ENCODE peak calls at places on chromosomes 3 and 15, in five cellular contexts. S, U, F, P and J are unnamed samples. For H3K4me1, the result is how much of the 10 kb centered on the place peaks cover.

GRCh38 chr3:10357592-10358308 is 36.8 kb upstream of the SEC13 start:
- DNase-seq in S (no peak), U (no peak), F (peak), P (no peak), J (no peak)

GRCh38 chr15:64527263-64527984 is 67.0 kb downstream of the ZNF609 start:
- DNase-seq in S (no peak), U (no peak), F (no peak), P (no peak), J (no peak)

GRCh38 chr15:52263563-52263962 is 32.0 kb downstream of the MYO5C start:
- DNase-seq in S (no peak), U (no peak), F (no peak), P (no peak), J (no peak)

GRCh38 chr3:126961191-126961790 is 21.6 kb upstream of the PLXNA1 start:
- DNase-seq in S (no peak), U (peak), F (no peak), P (peak), J (peak)

GRCh38 chr3:14405120-14405885 is 2.9 kb downstream of the SLC6A6 start:
- DNase-seq in S (no peak), U (peak), F (no peak), P (no peak), J (no peak)

GRCh38 chr15:39558421-39558820 is 22.5 kb upstream of the THBS1 start:
- DNase-seq in S (no peak), U (no peak), F (no peak), P (no peak), J (no peak)

GRCh38 chr3:30894521-30895289 is at the start of gene GADL1:
- DNase-seq in S (peak), U (peak), F (no peak), P (peak), J (peak)

GRCh38 chr15:49900036-49900435 is 219.0 kb downstream of the ATP8B4 start:
- DNase-seq in S (no peak), U (no peak), F (no peak), P (no peak), J (no peak)

GRCh38 chr3:1954632-1955031 is 144.0 kb upstream of the CNTN4 start:
- DNase-seq in S (no peak), U (no peak), F (no peak), P (no peak), J (no peak)

GRCh38 chr3:63921741-63922482 is 9.7 kb upstream of the SCAANT1 start:
- DNase-seq in S (no peak), U (no peak), F (peak), P (no peak), J (no peak)

GRCh38 chr3:62622553-62623174 is 249.3 kb upstream of the FEZF2 start:
- DNase-seq in S (no peak), U (no peak), F (peak), P (no peak), J (no peak)

GRCh38 chr15:92069308-92070244 is 216.1 kb downstream of the SLCO3A1 start:
- DNase-seq in S (peak), U (peak), F (peak), P (peak), J (no peak)

GRCh38 chr3:106119691-106120090 is 250.9 kb upstream of the CBLB start:
- DNase-seq in S (no peak), U (no peak), F (no peak), P (peak), J (no peak)

GRCh38 chr3:43621406-43621973 is 321 bp downstream of the ANO10 start:
- DNase-seq in S (peak), U (no peak), F (no peak), P (peak), J (no peak)

GRCh38 chr15:99016680-99017321 is 9.2 kb upstream of the PGPEP1L start:
- DNase-seq in S (no peak), U (no peak), F (no peak), P (no peak), J (no peak)

GRCh38 chr3:143000525-143000924 is 845 bp upstream of the U2SURP start:
- DNase-seq in S (no peak), U (no peak), F (no peak), P (no peak), J (no peak)

GRCh38 chr3:99919694-99920093 is 102.0 kb downstream of the CMSS1 start:
- DNase-seq in S (no peak), U (no peak), F (no peak), P (no peak), J (no peak)

GRCh38 chr15:47786371-47786770 is 69.1 kb downstream of the SEMA6D start:
- DNase-seq in S (no peak), U (no peak), F (no peak), P (no peak), J (no peak)

GRCh38 chr3:171556133-171556532 is 95.9 kb upstream of the TNIK start:
- DNase-seq in S (no peak), U (no peak), F (no peak), P (peak), J (no peak)

GRCh38 chr15:92900712-92901052 is 558 bp downstream of the CHD2 start:
- DNase-seq in S (no peak), U (no peak), F (no peak), P (no peak), J (no peak)

GRCh38 chr3:46215810-46216414 is 7.8 kb upstream of the CCR1 start:
- DNase-seq in S (no peak), U (no peak), F (no peak), P (no peak), J (no peak)

GRCh38 chr3:186783731-186784515 is 546 bp downstream of the EIF4A2 start:
- DNase-seq in S (peak), U (peak), F (no peak), P (peak), J (peak)

GRCh38 chr3:186784820-186785516 is 1.6 kb downstream of the EIF4A2 start:
- DNase-seq in S (no peak), U (no peak), F (no peak), P (no peak), J (no peak)

GRCh38 chr3:186785517-186786018 is 2.2 kb downstream of the EIF4A2 start:
- DNase-seq in S (no peak), U (no peak), F (no peak), P (no peak), J (no peak)

GRCh38 chr3:186782542-186783069 is 771 bp upstream of the EIF4A2 start:
- DNase-seq in S (no peak), U (no peak), F (no peak), P (no peak), J (no peak)

DNA sequence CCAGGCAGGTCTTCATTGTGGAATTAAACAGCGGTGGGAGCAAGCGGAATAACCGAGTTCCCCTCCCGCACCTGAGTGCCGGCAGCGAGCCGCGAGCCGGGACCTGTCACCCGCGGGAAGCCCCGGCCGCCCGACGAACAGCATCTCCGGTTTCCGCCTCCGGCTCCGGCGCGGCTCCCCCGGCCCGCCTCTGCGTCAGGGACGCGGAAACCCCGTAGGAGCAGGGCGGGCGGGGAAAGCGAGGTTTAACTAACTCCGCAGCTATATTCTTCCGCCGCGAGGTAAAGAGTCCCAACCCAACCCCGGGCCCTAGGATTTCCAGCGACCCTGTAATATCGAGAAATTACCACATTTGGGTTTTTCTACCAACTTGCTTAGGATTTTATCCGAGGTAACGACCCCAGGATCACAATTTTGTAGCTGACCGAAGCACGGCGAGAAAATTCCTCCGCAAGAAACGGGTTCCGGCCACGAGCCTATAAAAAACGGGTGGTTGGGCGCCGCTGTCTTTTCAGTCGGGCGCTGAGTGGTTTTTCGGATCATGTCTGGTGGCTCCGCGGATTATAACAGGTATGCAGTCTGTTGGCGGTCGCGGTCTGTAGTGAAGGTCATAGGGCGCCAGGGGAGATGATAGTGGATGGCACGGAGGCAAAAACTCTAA is at the start of gene EIF4A2:
- DNase-seq in S (peak), U (peak), F (no peak), P (peak), J (peak)
- TF ChIP-seq POLR2A in S (no peak), U (peak), F (peak), P (peak), J (peak)

GRCh38 chr3:151166161-151166560 is 36.9 kb downstream of the GPR171 start:
- DNase-seq in S (no peak), U (no peak), F (no peak), P (no peak), J (no peak)
- TF ChIP-seq CTCF in S (no peak), U (no peak), F (no peak), P (no peak), J (no peak)

DNA sequence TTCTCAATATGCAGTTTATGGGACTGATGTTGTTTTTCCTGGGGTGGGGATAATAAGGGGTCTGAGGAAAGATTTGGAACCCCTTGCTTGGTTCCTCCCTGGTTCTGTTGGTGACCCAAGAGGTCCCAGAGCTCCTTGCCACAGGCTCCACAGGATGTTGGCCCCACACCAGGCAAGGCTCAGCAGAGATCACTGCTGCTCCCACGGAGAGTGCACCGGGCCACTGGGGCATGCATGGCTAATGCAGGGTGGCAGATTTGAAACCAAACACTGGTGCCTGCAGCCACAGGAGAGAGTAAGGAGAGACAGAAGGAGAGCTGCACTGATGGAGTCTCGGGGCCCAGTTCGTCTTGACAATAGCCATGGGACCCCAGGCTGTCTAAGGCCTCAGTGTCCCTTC is 2.5 kb downstream of the FAM107A start:
- DNase-seq in S (no peak), U (no peak), F (no peak), P (no peak), J (no peak)
- H3K4me1 ChIP-seq in S (under half), U (under half), F (under half), P (under half), J (under half)

DNA sequence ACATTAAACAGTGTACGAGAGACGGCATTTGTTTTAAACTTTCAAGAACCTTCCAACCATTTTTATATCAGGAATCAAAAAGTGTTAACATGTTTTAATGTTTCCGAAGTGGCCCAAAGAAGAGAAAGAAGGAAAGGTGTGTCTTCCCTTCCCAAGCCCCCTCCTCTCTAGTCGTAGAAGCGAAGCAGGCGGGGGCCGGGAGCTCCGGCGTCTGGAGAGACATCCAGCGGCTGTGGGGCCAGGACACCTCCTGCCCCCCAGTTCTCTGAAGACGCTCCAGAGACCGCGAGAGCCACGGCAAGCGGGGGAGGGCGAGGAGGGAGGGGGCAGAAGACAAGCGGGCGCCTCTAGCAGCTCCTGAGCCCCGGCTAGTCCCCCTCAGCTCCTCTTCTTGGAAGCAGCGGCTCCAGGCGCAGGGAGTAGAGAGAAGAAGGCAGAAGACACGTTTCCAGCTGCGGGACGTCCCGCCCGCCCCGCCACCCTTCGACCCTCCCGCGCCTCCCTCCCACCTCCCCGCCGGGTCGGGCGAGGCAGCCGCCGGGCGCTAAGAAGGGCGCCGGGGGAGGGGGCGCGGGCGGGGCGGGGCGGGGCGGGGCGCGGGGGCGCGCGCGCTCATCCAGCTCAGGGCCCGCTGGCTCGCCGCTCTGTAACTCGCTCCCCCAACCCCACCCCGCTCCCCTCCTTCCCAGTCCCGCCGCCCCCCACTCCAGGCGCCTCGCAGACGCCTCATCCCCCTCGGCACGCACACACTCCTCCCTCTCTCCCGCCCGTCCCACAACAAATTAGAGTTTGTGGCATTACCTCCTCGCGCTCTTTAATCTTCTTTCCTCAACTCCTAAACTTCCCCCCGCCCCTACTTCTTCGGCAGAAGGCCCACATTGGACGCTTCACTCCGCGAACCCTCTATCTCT is at the start of gene ZBTB20:
- DNase-seq in S (peak), U (peak), F (no peak), P (peak), J (peak)
- TF ChIP-seq POLR2A in S (no peak), U (no peak), F (peak), P (peak), J (no peak)

GRCh38 chr3:165336786-165337185 is 140.6 kb upstream of the SLITRK3 start:
- DNase-seq in S (no peak), U (no peak), F (no peak), P (no peak), J (no peak)

GRCh38 chr3:165343185-165343584 is 147.0 kb upstream of the SLITRK3 start:
- DNase-seq in S (no peak), U (no peak), F (no peak), P (no peak), J (no peak)

DNA sequence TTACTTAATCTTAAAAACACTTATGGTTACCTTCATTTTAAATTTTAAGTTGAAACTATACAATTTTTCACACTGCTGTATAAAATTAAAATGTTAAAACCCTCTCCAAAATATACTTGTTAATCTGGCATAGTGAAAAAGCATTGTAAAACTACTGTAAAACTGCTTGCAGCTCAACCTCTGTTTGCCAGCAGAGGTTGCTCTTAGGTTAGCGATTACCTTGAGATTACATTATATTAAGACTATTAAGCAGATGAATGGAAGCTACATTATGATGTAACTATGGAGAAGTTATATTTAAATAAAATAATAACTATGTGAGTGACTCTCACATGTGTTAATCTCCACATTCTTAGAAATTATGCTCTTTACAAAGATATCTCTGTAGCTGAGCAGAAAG is 143.6 kb upstream of the SLITRK3 start:
- DNase-seq in S (no peak), U (no peak), F (no peak), P (no peak), J (no peak)
- TF ChIP-seq CTCF in S (no peak), U (peak), F (peak), P (no peak), J (peak)

DNA sequence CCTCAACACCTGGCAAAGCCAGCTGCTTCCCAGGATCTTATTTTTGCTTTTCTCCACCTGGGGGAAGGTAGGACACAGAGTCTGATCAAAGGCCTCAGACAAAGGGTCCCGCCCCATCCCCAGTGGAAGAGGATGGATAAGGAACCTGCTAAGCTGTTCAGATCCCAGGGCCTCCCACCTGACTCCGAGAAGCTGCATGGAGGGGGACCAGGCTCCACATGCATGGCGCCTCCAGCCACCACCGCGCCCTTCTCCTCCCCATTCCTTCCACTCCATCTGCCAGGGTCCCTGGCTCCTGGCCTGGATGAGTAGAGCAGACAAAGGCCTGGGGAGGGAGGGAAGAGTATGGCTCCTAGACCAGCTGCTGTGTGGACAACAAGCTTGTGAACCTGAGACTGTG is 20.0 kb upstream of the CRABP1 start:
- DNase-seq in S (no peak), U (no peak), F (no peak), P (no peak), J (no peak)
- H3K4me1 ChIP-seq in S (under half), U (under half), F (under half), P (under half), J (under half)

GRCh38 chr3:12796171-12797123 is at the start of gene CAND2:
- DNase-seq in S (peak), U (peak), F (no peak), P (peak), J (peak)
- TF ChIP-seq POLR2A in S (no peak), U (peak), F (no peak), P (no peak), J (no peak)

DNA sequence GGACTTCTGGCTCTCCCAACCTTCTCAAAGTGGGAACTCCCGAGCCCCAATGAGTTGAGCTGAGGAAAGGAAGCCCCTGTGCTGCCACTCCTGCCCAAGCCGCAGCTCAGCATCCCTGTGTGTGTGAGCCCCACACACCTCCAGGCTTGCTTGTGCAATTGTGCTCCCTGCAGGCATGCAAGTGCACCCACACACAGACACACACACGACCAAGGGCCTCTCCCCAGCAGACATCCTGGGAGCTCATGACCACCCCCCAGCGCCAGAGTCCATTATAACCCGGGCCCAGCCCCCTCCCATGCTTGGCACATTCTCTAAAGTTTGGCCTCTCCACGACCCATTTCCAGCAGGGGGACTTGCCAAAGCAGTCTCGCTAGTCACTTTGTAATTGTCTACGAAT is 81.2 kb upstream of the PXYLP1 start:
- DNase-seq in S (no peak), U (no peak), F (no peak), P (no peak), J (no peak)
- TF ChIP-seq CTCF in S (no peak), U (no peak), F (no peak), P (no peak), J (no peak)

GRCh38 chr3:152257246-152258074 is 11.3 kb upstream of the MBNL1 start:
- DNase-seq in S (no peak), U (no peak), F (peak), P (no peak), J (no peak)
- H3K4me1 ChIP-seq in S (under half), U (under half), F (under half), P (under half), J (under half)